ENCODE peak calls at places on chromosome 10, in nine cellular contexts. B is sigmoid colon, F is prostate gland, I is neural progenitor cell, H is GM12865, Z is Peyer's patch, G is mucosa of descending colon, U is psoas muscle, P is breast epithelium. L is an unnamed sample.

GRCh38 chr10:131218811-131219583 is 92.5 kb downstream of the TCERG1L start:
- DNase-seq in B (no peak), F (no peak), I (no peak), H (no peak), Z (no peak), G (no peak), U (no peak), P (no peak), L (no peak)

GRCh38 chr10:128419466-128420019 is 293.3 kb upstream of the MKI67 start:
- DNase-seq in B (no peak), F (no peak), I (no peak), H (no peak), Z (no peak), G (no peak), U (no peak), P (no peak), L (no peak)

GRCh38 chr10:33284945-33285344 is 49.5 kb downstream of the NRP1 start:
- DNase-seq in B (no peak), F (no peak), I (no peak), H (no peak), Z (no peak), G (no peak), U (no peak), P (no peak), L (no peak)

GRCh38 chr10:102020938-102021337 is 35.0 kb downstream of the ARMH3 start:
- DNase-seq in B (no peak), F (no peak), I (no peak), H (no peak), Z (no peak), G (no peak), U (no peak), P (no peak), L (no peak)

GRCh38 chr10:113522460-113522859 is 30.4 kb upstream of the HABP2 start:
- DNase-seq in B (no peak), F (no peak), I (no peak), H (no peak), Z (no peak), G (no peak), U (no peak), P (no peak), L (no peak)

GRCh38 chr10:31484407-31485135 is 165.6 kb downstream of the ZEB1 start:
- DNase-seq in B (no peak), F (no peak), I (no peak), H (no peak), Z (no peak), G (no peak), U (no peak), P (no peak), L (no peak)

GRCh38 chr10:108721874-108722273 is 1201.4 kb downstream of the XPNPEP1 start:
- DNase-seq in B (no peak), F (no peak), I (no peak), H (no peak), Z (no peak), G (no peak), U (no peak), P (no peak), L (peak; percentile 89)

GRCh38 chr10:79471776-79472175 is 26.4 kb upstream of the ZCCHC24 start:
- DNase-seq in B (no peak), F (no peak), I (no peak), H (no peak), Z (no peak), G (no peak), U (no peak), P (no peak), L (no peak)

GRCh38 chr10:84179059-84179710 is 5.6 kb downstream of the GPR15LG start:
- DNase-seq in B (no peak), F (peak; percentile 79), I (no peak), H (peak; percentile 76), Z (peak; percentile 70), G (peak; percentile 65), U (no peak), P (peak; percentile 57), L (no peak)

GRCh38 chr10:79420974-79421688 is 24.3 kb downstream of the ZCCHC24 start:
- DNase-seq in B (peak; percentile 59), F (no peak), I (no peak), H (no peak), Z (peak; percentile 39), G (peak; percentile 19), U (no peak), P (no peak), L (no peak)

GRCh38 chr10:132203256-132204077 is 16.7 kb downstream of the DPYSL4 start:
- DNase-seq in B (no peak), F (no peak), I (no peak), H (no peak), Z (no peak), G (no peak), U (peak; percentile 9), P (no peak), L (no peak)

GRCh38 chr10:10499839-10500238 is 517.8 kb upstream of the CELF2 start:
- DNase-seq in B (no peak), F (no peak), I (no peak), H (peak; percentile 14), Z (no peak), G (no peak), U (no peak), P (no peak), L (no peak)

GRCh38 chr10:235921-236320 is 100.7 kb downstream of the ZMYND11 start:
- DNase-seq in B (no peak), F (no peak), I (no peak), H (no peak), Z (no peak), G (no peak), U (no peak), P (no peak), L (no peak)

GRCh38 chr10:12512292-12513002 is 163.1 kb downstream of the CAMK1D start:
- DNase-seq in B (no peak), F (peak; percentile 48), I (no peak), H (no peak), Z (no peak), G (no peak), U (no peak), P (no peak), L (no peak)

GRCh38 chr10:12509794-12510100 is 160.4 kb downstream of the CAMK1D start:
- DNase-seq in B (no peak), F (no peak), I (no peak), H (no peak), Z (no peak), G (no peak), U (no peak), P (no peak), L (no peak)

GRCh38 chr10:12511651-12512050 is 162.3 kb downstream of the CAMK1D start:
- DNase-seq in B (no peak), F (no peak), I (no peak), H (no peak), Z (no peak), G (no peak), U (no peak), P (no peak), L (no peak)

GRCh38 chr10:12509016-12509793 is 159.9 kb downstream of the CAMK1D start:
- DNase-seq in B (no peak), F (no peak), I (no peak), H (peak; percentile 39), Z (no peak), G (no peak), U (no peak), P (no peak), L (no peak)

GRCh38 chr10:12510566-12510965 is 161.2 kb downstream of the CAMK1D start:
- DNase-seq in B (no peak), F (no peak), I (no peak), H (no peak), Z (no peak), G (no peak), U (no peak), P (no peak), L (no peak)
- H3K4me3 ChIP-seq in B (no peak overlapping the region), F (no peak overlapping the region), I (no peak overlapping the region), H (no peak overlapping the region), Z (no peak overlapping the region), G (no peak overlapping the region), U (no peak overlapping the region), P (no peak overlapping the region), L (no peak overlapping the region)

GRCh38 chr10:21814866-21815265 is 188.7 kb downstream of the DNAJC1 start:
- DNase-seq in B (no peak), F (no peak), I (no peak), H (no peak), Z (no peak), G (no peak), U (no peak), P (no peak), L (no peak)
- TF ChIP-seq CTCF in B (no peak), F (no peak), I (no peak), H (no peak), Z (no peak), G (no peak), U (no peak), P (no peak), L (no peak)

DNA sequence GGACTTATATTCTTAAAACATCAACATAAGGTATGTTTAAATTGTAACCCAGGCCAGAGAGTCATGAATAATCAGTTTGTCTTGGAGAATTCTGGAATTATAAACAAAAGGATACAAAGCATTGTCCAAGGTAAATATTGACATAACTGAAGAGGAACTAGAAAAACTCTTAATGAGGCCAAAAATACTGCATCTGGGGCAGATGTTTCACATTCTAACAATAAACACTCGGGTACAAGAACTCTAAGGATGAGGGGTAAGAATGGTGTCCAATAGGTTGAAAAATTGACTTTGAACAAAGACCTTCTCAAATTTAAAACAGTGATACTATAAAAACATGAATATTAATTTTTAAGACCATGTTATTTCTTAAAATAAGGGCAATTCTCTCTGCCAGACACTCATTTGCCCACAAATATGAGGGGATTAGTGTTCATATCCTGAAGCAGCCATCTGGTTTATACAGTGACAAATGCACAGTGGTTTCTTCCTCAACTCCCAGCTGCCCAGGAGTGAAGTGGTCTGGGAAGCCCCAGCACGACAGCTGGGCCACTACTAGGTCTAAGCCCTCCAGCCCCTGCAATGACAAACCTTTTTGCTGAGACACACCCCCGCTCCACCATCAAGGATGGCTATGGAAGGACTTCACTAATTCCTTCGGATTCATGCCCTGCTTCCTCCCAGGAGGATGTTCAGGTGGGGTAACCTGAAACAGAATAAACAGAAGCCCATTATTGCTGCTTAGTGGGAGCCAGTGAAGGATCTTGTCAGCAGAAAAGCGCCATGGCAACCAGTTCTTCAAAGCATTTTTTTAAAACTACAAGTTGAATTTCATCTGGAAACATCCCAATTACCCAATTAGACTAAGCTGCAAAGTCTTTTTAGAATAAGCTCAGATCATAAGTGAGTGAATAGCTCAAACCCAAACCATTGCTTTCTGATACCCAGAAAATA is 107.5 kb upstream of the ARID5B start:
- DNase-seq in B (no peak), F (no peak), I (no peak), H (no peak), Z (no peak), G (peak; percentile 29), U (no peak), P (no peak), L (peak; percentile 79)
- H3K4me3 ChIP-seq in B (no peak overlapping the region), F (no peak overlapping the region), I (no peak overlapping the region), H (no peak overlapping the region), Z (no peak overlapping the region), G (no peak overlapping the region), U (no peak overlapping the region), P (no peak overlapping the region), L (no peak overlapping the region)

GRCh38 chr10:59465089-59465488 is 102.7 kb upstream of the FAM13C start:
- DNase-seq in B (no peak), F (no peak), I (peak; percentile 23), H (peak; percentile 3), Z (no peak), G (no peak), U (no peak), P (no peak), L (peak; percentile 13)
- TF ChIP-seq CTCF in B (no peak), F (peak; percentile 35), I (peak; percentile 44), H (no peak), Z (no peak), G (no peak), U (peak; percentile 62), P (no peak), L (peak; percentile 50)

L was measured in LNCaP clone FGC.